ENCODE peak calls at places on chromosomes 3 and 15, in four cellular contexts. One of them, this sample, is unnamed.

GRCh38 chr3:147410518-147411234 is 1.5 kb downstream of the ZIC1 start:
- DNase-seq in GM12865: no peak
- DNase-seq in cardiac muscle cell: peak
- DNase-seq in kidney epithelial cell: no peak
- DNase-seq in this sample: no peak

GRCh38 chr3:39096775-39097174 is 10.7 kb downstream of the GORASP1 start:
- DNase-seq in GM12865: no peak
- DNase-seq in cardiac muscle cell: peak
- DNase-seq in kidney epithelial cell: no peak
- DNase-seq in this sample: no peak

GRCh38 chr3:156630081-156630772 is 44.2 kb upstream of the TIPARP start:
- DNase-seq in GM12865: no peak
- DNase-seq in cardiac muscle cell: no peak
- DNase-seq in kidney epithelial cell: no peak
- DNase-seq in this sample: no peak

GRCh38 chr3:125367403-125368230 is 7.5 kb downstream of the ZNF148 start:
- DNase-seq in GM12865: no peak
- DNase-seq in cardiac muscle cell: peak
- DNase-seq in kidney epithelial cell: no peak
- DNase-seq in this sample: no peak

GRCh38 chr3:159987291-159987711 is 1.3 kb upstream of the IL12A start:
- DNase-seq in GM12865: peak
- DNase-seq in cardiac muscle cell: peak
- DNase-seq in kidney epithelial cell: peak
- DNase-seq in this sample: no peak

GRCh38 chr3:186418601-186419238 is 56.7 kb upstream of the DGKG start:
- DNase-seq in GM12865: no peak
- DNase-seq in cardiac muscle cell: no peak
- DNase-seq in kidney epithelial cell: no peak
- DNase-seq in this sample: no peak

GRCh38 chr3:154132777-154133375 is 11.7 kb downstream of the ARHGEF26 start:
- DNase-seq in GM12865: no peak
- DNase-seq in cardiac muscle cell: peak
- DNase-seq in kidney epithelial cell: no peak
- DNase-seq in this sample: no peak

GRCh38 chr3:31369637-31370036 is 163.1 kb upstream of the STT3B start:
- DNase-seq in GM12865: no peak
- DNase-seq in cardiac muscle cell: peak
- DNase-seq in kidney epithelial cell: no peak
- DNase-seq in this sample: no peak

GRCh38 chr3:99651561-99651960 is 13.2 kb downstream of the COL8A1 start:
- DNase-seq in GM12865: no peak
- DNase-seq in cardiac muscle cell: peak
- DNase-seq in kidney epithelial cell: peak
- DNase-seq in this sample: no peak

GRCh38 chr3:51727500-51727899 is 20.6 kb downstream of the GRM2 start:
- DNase-seq in GM12865: no peak
- DNase-seq in cardiac muscle cell: no peak
- DNase-seq in kidney epithelial cell: no peak
- DNase-seq in this sample: no peak

GRCh38 chr3:55074861-55075260 is 147.0 kb upstream of the LRTM1 start:
- DNase-seq in GM12865: no peak
- DNase-seq in cardiac muscle cell: no peak
- DNase-seq in kidney epithelial cell: no peak
- DNase-seq in this sample: no peak

GRCh38 chr3:11915621-11916417 is 69.1 kb upstream of the TAMM41 start:
- DNase-seq in GM12865: no peak
- DNase-seq in cardiac muscle cell: no peak
- DNase-seq in kidney epithelial cell: no peak
- DNase-seq in this sample: no peak

GRCh38 chr15:88636039-88636438 is 2.8 kb upstream of the ISG20 start:
- DNase-seq in GM12865: no peak
- DNase-seq in cardiac muscle cell: no peak
- DNase-seq in kidney epithelial cell: no peak
- DNase-seq in this sample: no peak

GRCh38 chr3:194322701-194323174 is 28.4 kb downstream of the CPN2 start:
- DNase-seq in GM12865: no peak
- DNase-seq in cardiac muscle cell: no peak
- DNase-seq in kidney epithelial cell: peak
- DNase-seq in this sample: no peak

GRCh38 chr15:50168778-50169411 is 13.1 kb upstream of the SLC27A2 start:
- DNase-seq in GM12865: no peak
- DNase-seq in cardiac muscle cell: no peak
- DNase-seq in kidney epithelial cell: no peak
- DNase-seq in this sample: no peak

GRCh38 chr3:56917740-56918568 is 116.2 kb upstream of the ARHGEF3 start:
- DNase-seq in GM12865: peak
- DNase-seq in cardiac muscle cell: no peak
- DNase-seq in kidney epithelial cell: no peak
- DNase-seq in this sample: no peak

GRCh38 chr15:63016234-63016633 is 26.3 kb upstream of the TPM1 start:
- DNase-seq in GM12865: no peak
- DNase-seq in cardiac muscle cell: no peak
- DNase-seq in kidney epithelial cell: no peak
- DNase-seq in this sample: no peak

GRCh38 chr15:84982301-84982920 is 755 bp downstream of the PDE8A start:
- DNase-seq in GM12865: peak
- DNase-seq in cardiac muscle cell: peak
- DNase-seq in kidney epithelial cell: no peak
- DNase-seq in this sample: no peak

GRCh38 chr15:95192923-95193322 is 961.6 kb downstream of the MCTP2 start:
- DNase-seq in GM12865: no peak
- DNase-seq in cardiac muscle cell: no peak
- DNase-seq in kidney epithelial cell: no peak
- DNase-seq in this sample: no peak

GRCh38 chr3:197373096-197373495 is 74.7 kb upstream of the DLG1 start:
- DNase-seq in GM12865: no peak
- DNase-seq in cardiac muscle cell: no peak
- DNase-seq in kidney epithelial cell: no peak
- DNase-seq in this sample: no peak

GRCh38 chr3:39150803-39151631 is 2.4 kb downstream of the CSRNP1 start:
- DNase-seq in GM12865: peak
- DNase-seq in cardiac muscle cell: peak
- DNase-seq in kidney epithelial cell: peak
- DNase-seq in this sample: no peak

GRCh38 chr3:150479370-150479769 is 66.9 kb downstream of the SERP1 start:
- DNase-seq in GM12865: no peak
- DNase-seq in cardiac muscle cell: no peak
- DNase-seq in kidney epithelial cell: no peak
- DNase-seq in this sample: no peak

GRCh38 chr3:79724206-79724605 is 43.6 kb downstream of the ROBO1 start:
- DNase-seq in GM12865: no peak
- DNase-seq in cardiac muscle cell: no peak
- DNase-seq in kidney epithelial cell: no peak
- DNase-seq in this sample: no peak

GRCh38 chr3:118863731-118864322 is 170.8 kb downstream of the IGSF11 start:
- DNase-seq in GM12865: peak
- DNase-seq in cardiac muscle cell: no peak
- DNase-seq in kidney epithelial cell: no peak
- DNase-seq in this sample: no peak

GRCh38 chr3:114848087-114848486 is 299.0 kb downstream of the ZBTB20 start:
- DNase-seq in GM12865: no peak
- DNase-seq in cardiac muscle cell: no peak
- DNase-seq in kidney epithelial cell: no peak
- DNase-seq in this sample: no peak

GRCh38 chr3:112806903-112807302 is 39.8 kb downstream of the CD200R1L start:
- DNase-seq in GM12865: no peak
- DNase-seq in cardiac muscle cell: no peak
- DNase-seq in kidney epithelial cell: no peak
- DNase-seq in this sample: no peak

GRCh38 chr3:72938471-72939265 is 50.8 kb downstream of the GXYLT2 start:
- DNase-seq in GM12865: peak
- DNase-seq in cardiac muscle cell: peak
- DNase-seq in kidney epithelial cell: peak
- DNase-seq in this sample: peak

GRCh38 chr3:146884291-146884690 is 279.1 kb upstream of the PLSCR5 start:
- DNase-seq in GM12865: no peak
- DNase-seq in cardiac muscle cell: no peak
- DNase-seq in kidney epithelial cell: no peak
- DNase-seq in this sample: no peak

GRCh38 chr3:8443829-8444791 is 57.5 kb upstream of the LMCD1 start:
- DNase-seq in GM12865: peak
- DNase-seq in cardiac muscle cell: peak
- DNase-seq in kidney epithelial cell: peak
- DNase-seq in this sample: peak

GRCh38 chr3:9615003-9615628 is 34.2 kb upstream of the MTMR14 start:
- DNase-seq in GM12865: no peak
- DNase-seq in cardiac muscle cell: no peak
- DNase-seq in kidney epithelial cell: no peak
- DNase-seq in this sample: no peak

GRCh38 chr3:27659279-27660021 is 62.7 kb downstream of the EOMES start:
- DNase-seq in GM12865: peak
- DNase-seq in cardiac muscle cell: peak
- DNase-seq in kidney epithelial cell: no peak
- DNase-seq in this sample: peak

GRCh38 chr3:27681249-27681748 is 40.8 kb downstream of the EOMES start:
- DNase-seq in GM12865: peak
- DNase-seq in cardiac muscle cell: peak
- DNase-seq in kidney epithelial cell: peak
- DNase-seq in this sample: peak

GRCh38 chr15:61796056-61796455 is 264.2 kb downstream of the VPS13C start:
- DNase-seq in GM12865: no peak
- DNase-seq in cardiac muscle cell: peak
- DNase-seq in kidney epithelial cell: no peak
- DNase-seq in this sample: no peak

GRCh38 chr15:68187559-68187958 is 17.6 kb downstream of the CALML4 start:
- DNase-seq in GM12865: no peak
- DNase-seq in cardiac muscle cell: peak
- DNase-seq in kidney epithelial cell: no peak
- DNase-seq in this sample: no peak

GRCh38 chr3:46565607-46566039 is 479 bp downstream of the LRRC2 start:
- DNase-seq in GM12865: no peak
- DNase-seq in cardiac muscle cell: no peak
- DNase-seq in kidney epithelial cell: no peak
- DNase-seq in this sample: peak
- TF ChIP-seq CTCF in GM12865: no peak
- TF ChIP-seq CTCF in cardiac muscle cell: no peak
- TF ChIP-seq CTCF in kidney epithelial cell: no peak
- TF ChIP-seq CTCF in this sample: no peak

GRCh38 chr15:90664650-90665287 is 52.4 kb upstream of the BLM start:
- DNase-seq in GM12865: peak
- DNase-seq in cardiac muscle cell: peak
- DNase-seq in kidney epithelial cell: no peak
- DNase-seq in this sample: no peak
- TF ChIP-seq CTCF in GM12865: no peak
- TF ChIP-seq CTCF in cardiac muscle cell: peak
- TF ChIP-seq CTCF in kidney epithelial cell: no peak
- TF ChIP-seq CTCF in this sample: no peak

DNA sequence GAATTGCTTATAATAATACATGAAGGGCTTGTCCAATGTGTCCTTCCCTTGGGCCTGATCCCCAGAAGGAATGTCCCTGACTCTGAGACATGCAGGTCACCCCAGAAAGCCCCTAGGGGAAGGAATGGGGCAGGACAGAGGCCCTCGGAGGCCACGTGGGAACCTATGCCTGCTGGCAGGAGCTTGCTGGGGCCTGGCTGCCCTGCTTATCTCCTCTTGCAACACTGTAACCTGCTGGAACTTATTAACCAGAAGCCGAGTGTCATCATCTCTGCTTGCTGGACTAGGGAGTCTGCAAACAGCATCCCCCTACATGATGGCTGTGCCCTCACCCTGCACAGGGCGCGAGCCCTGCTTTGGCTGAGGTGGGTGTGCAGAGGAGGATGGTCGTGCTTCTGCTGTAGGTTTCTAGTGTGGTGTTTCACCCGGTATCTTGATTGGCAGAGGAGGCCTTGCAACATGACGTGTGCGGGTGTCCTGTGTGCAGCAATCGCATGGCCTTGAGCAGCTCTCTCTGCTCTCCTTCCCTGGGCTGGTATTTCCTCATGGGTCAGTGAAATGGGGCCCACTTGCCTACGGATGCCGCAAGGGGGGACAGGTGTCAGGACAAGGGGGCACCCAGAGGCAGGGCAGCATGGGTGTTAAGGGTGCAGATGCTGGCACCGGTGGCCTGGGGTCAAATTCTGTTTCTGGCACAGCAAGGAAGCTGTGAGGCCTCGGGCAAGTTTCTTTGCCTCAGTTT is 5.0 kb downstream of the CHST13 start:
- DNase-seq in GM12865: no peak
- DNase-seq in cardiac muscle cell: peak
- DNase-seq in kidney epithelial cell: peak
- DNase-seq in this sample: no peak
- TF ChIP-seq CTCF in GM12865: no peak
- TF ChIP-seq CTCF in cardiac muscle cell: peak
- TF ChIP-seq CTCF in kidney epithelial cell: peak
- TF ChIP-seq CTCF in this sample: no peak

GRCh38 chr3:103440539-103441113 is 1005.8 kb downstream of the ZPLD1 start:
- DNase-seq in GM12865: peak
- DNase-seq in cardiac muscle cell: no peak
- DNase-seq in kidney epithelial cell: no peak
- DNase-seq in this sample: no peak
- TF ChIP-seq CTCF in GM12865: peak
- TF ChIP-seq CTCF in cardiac muscle cell: no peak
- TF ChIP-seq CTCF in kidney epithelial cell: peak
- TF ChIP-seq CTCF in this sample: peak

GRCh38 chr3:190225186-190225692 is 97.0 kb downstream of the CLDN1 start:
- DNase-seq in GM12865: peak
- DNase-seq in cardiac muscle cell: peak
- DNase-seq in kidney epithelial cell: no peak
- DNase-seq in this sample: no peak
- TF ChIP-seq CTCF in GM12865: peak
- TF ChIP-seq CTCF in cardiac muscle cell: peak
- TF ChIP-seq CTCF in kidney epithelial cell: peak
- TF ChIP-seq CTCF in this sample: peak

GRCh38 chr3:45507820-45508317 is 86.7 kb upstream of the LIMD1 start:
- DNase-seq in GM12865: no peak
- DNase-seq in cardiac muscle cell: peak
- DNase-seq in kidney epithelial cell: no peak
- DNase-seq in this sample: peak
- TF ChIP-seq CTCF in GM12865: no peak
- TF ChIP-seq CTCF in cardiac muscle cell: peak
- TF ChIP-seq CTCF in kidney epithelial cell: peak
- TF ChIP-seq CTCF in this sample: peak